ENCODE peak calls at places on chromosomes 13 and 19, in five cellular contexts. K is WTC11, L is kidney epithelial cell, P is neural progenitor cell, Y is heart right ventricle. R is an unnamed sample.

GRCh38 chr13:63088226-63088625 is 1672.6 kb upstream of the PCDH20 start:
- DNase-seq in K (no peak), L (no peak), P (no peak), Y (no peak), R (no peak)

GRCh38 chr19:756232-756631 is 5.3 kb downstream of the MISP start:
- DNase-seq in K (no peak), L (no peak), P (no peak), Y (no peak), R (no peak)

GRCh38 chr13:59750860-59751259 is 412.9 kb downstream of the DIAPH3 start:
- DNase-seq in K (peak; percentile 49), L (peak; percentile 28), P (peak; percentile 90), Y (no peak), R (no peak)

GRCh38 chr13:109730832-109731335 is 55.5 kb downstream of the IRS2 start:
- DNase-seq in K (no peak), L (no peak), P (no peak), Y (no peak), R (no peak)

GRCh38 chr19:35144600-35145436 is 1.8 kb downstream of the FXYD7 start:
- DNase-seq in K (peak; percentile 86), L (no peak), P (peak; percentile 89), Y (no peak), R (no peak)

GRCh38 chr13:85186646-85187045 is 612.6 kb downstream of the SLITRK6 start:
- DNase-seq in K (no peak), L (no peak), P (no peak), Y (no peak), R (no peak)

GRCh38 chr19:35742121-35742724 is at the start of gene IGFLR1:
- DNase-seq in K (no peak), L (no peak), P (no peak), Y (no peak), R (peak; percentile 70)

GRCh38 chr19:36950335-36951119 is 34.4 kb downstream of the ZNF568 start:
- DNase-seq in K (no peak), L (no peak), P (no peak), Y (no peak), R (no peak)

GRCh38 chr19:10829967-10830366 is 6.0 kb downstream of the TMED1 start:
- DNase-seq in K (no peak), L (no peak), P (no peak), Y (no peak), R (no peak)

GRCh38 chr19:13557756-13558398 is 51.6 kb upstream of the CACNA1A start:
- DNase-seq in K (peak; percentile 58), L (no peak), P (peak; percentile 57), Y (no peak), R (no peak)

GRCh38 chr13:27927444-27928352 is 7.9 kb downstream of the PDX1 start:
- DNase-seq in K (peak; percentile 29), L (no peak), P (peak; percentile 36), Y (no peak), R (peak; percentile 22)

GRCh38 chr13:55345197-55345596 is 1795.5 kb upstream of the PRR20A start:
- DNase-seq in K (no peak), L (no peak), P (no peak), Y (no peak), R (no peak)

GRCh38 chr13:73803997-73804396 is 330.2 kb downstream of the KLF12 start:
- DNase-seq in K (no peak), L (no peak), P (no peak), Y (no peak), R (no peak)

GRCh38 chr13:76425930-76426329 is 460.3 kb downstream of the KCTD12 start:
- DNase-seq in K (no peak), L (no peak), P (no peak), Y (peak; percentile 5), R (no peak)

GRCh38 chr13:95426631-95427030 is 125.4 kb upstream of the ABCC4 start:
- DNase-seq in K (no peak), L (no peak), P (no peak), Y (no peak), R (no peak)

GRCh38 chr13:60583911-60584753 is 187.1 kb downstream of the TDRD3 start:
- DNase-seq in K (peak; percentile 66), L (peak; percentile 5), P (peak; percentile 25), Y (no peak), R (no peak)

GRCh38 chr13:92103673-92104296 is 705.4 kb downstream of the GPC5 start:
- DNase-seq in K (no peak), L (no peak), P (no peak), Y (no peak), R (no peak)

GRCh38 chr13:97148894-97149293 is 73.2 kb upstream of the MBNL2 start:
- DNase-seq in K (no peak), L (no peak), P (no peak), Y (no peak), R (no peak)

GRCh38 chr13:98520674-98521449 is 56.0 kb downstream of the STK24 start:
- DNase-seq in K (no peak), L (no peak), P (no peak), Y (no peak), R (no peak)

GRCh38 chr13:99432637-99433542 is 68.4 kb upstream of the TM9SF2 start:
- DNase-seq in K (peak; percentile 44), L (peak; percentile 42), P (peak; percentile 79), Y (peak; percentile 53), R (peak; percentile 74)

GRCh38 chr13:31538067-31539042 is 201.0 kb upstream of the RXFP2 start:
- DNase-seq in K (no peak), L (no peak), P (peak; percentile 59), Y (no peak), R (no peak)

GRCh38 chr13:46577656-46578589 is 25.0 kb downstream of the LRCH1 start:
- DNase-seq in K (no peak), L (no peak), P (no peak), Y (no peak), R (no peak)

GRCh38 chr19:13260883-13261653 is 110.9 kb downstream of the IER2 start:
- DNase-seq in K (no peak), L (peak; percentile 63), P (no peak), Y (no peak), R (peak; percentile 83)

GRCh38 chr13:112674412-112675383 is 15.1 kb upstream of the ATP11A start:
- DNase-seq in K (no peak), L (no peak), P (no peak), Y (no peak), R (no peak)

GRCh38 chr19:51367565-51368365 is 1.0 kb downstream of the CLDND2 start:
- DNase-seq in K (peak; percentile 100), L (peak; percentile 85), P (peak; percentile 99), Y (peak; percentile 99), R (peak; percentile 99)

GRCh38 chr19:51366999-51367564 is 894 bp upstream of the ETFB start:
- DNase-seq in K (peak; percentile 25), L (no peak), P (no peak), Y (peak; percentile 37), R (no peak)

GRCh38 chr19:51364200-51365106 is 1.7 kb downstream of the ETFB start:
- DNase-seq in K (no peak), L (no peak), P (no peak), Y (no peak), R (no peak)

GRCh38 chr19:51366050-51366998 is at the start of gene ETFB:
- DNase-seq in K (peak; percentile 98), L (peak; percentile 87), P (peak; percentile 99), Y (peak; percentile 99), R (peak; percentile 97)

GRCh38 chr19:51365211-51366049 is 758 bp downstream of the ETFB start:
- DNase-seq in K (no peak), L (no peak), P (no peak), Y (peak; percentile 30), R (no peak)
- TF ChIP-seq CTCF in K (no peak), L (no peak), P (no peak), Y (no peak), R (peak; percentile 8)

DNA sequence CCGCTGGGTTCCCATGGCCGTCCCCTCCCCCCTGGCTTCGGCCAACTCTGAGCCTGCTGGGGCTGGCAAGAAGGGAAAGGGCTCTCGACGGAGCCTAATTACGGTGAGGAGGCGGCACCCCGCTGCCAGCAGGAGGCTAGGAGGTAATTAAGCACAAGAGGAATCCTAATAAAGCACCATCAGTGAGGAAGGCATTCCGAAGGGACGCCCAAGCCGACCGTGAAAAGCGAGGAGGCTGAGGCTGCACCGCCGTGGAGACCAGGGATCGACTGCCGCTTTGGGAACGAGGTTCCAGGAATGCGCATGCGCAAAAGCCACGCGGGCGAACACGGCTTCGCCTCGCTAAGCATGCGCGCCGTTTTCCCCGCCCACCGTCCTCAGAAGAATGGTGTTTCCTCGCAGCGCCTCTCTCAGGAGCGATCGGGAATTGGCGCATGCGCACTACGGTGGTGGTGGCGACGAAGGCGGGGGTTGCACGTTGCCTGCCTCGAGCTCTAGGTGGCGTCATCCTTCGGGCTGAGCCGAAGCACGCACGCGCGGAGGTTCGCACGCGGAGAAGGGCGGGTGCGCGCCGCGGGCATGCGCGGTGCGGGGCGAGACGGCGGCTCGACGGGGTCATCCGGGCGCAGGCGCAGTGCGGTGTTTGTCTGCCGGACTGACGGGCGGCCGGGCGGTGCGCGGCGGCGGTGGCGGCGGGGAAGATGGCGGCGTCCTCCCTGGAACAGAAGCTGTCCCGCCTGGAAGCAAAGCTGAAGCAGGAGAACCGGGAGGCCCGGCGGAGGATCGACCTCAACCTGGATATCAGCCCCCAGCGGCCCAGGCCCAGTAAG is at the start of gene MAP2K7:
- DNase-seq in K (peak; percentile 100), L (peak; percentile 87), P (peak; percentile 100), Y (peak; percentile 100), R (peak; percentile 100)
- TF ChIP-seq CTCF in K (no peak), L (peak; percentile 60), P (peak; percentile 71), Y (peak; percentile 83), R (peak; percentile 92)

GRCh38 chr19:46574533-46574932 is 26.6 kb upstream of the CALM3 start:
- DNase-seq in K (no peak), L (no peak), P (peak; percentile 9), Y (no peak), R (no peak)

GRCh38 chr19:46573679-46574522 is 27.2 kb upstream of the CALM3 start:
- DNase-seq in K (no peak), L (no peak), P (no peak), Y (no peak), R (no peak)

DNA sequence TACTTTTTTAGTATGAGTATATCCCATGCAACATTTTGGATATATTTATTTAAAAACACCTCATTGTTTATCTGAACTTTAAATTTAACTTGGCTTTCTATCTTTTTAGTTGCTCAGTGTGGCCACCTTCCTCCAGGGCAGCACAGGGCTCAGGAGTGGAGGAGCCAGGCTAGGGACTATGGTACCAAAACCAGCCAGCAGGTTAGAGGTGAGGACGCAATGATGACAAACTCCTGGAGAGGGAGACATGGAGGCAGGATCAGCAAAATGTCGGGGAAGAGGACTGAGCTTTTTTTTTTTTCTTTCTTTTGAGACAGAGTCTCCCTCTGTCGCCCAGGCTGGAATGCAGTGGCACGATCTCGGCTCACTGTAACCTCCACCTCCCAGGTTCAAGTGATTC is 29.6 kb upstream of the CALM3 start:
- DNase-seq in K (peak; percentile 61), L (no peak), P (peak; percentile 72), Y (no peak), R (no peak)
- TF ChIP-seq CTCF in K (no peak), L (no peak), P (peak; percentile 47), Y (no peak), R (no peak)

GRCh38 chr19:38735257-38735686 is 9.0 kb downstream of the CAPN12 start:
- DNase-seq in K (peak; percentile 70), L (no peak), P (peak; percentile 72), Y (peak; percentile 17), R (peak; percentile 63)

GRCh38 chr19:38737297-38737865 is 6.9 kb downstream of the CAPN12 start:
- DNase-seq in K (no peak), L (no peak), P (no peak), Y (no peak), R (no peak)

GRCh38 chr19:38734426-38735256 is 9.6 kb downstream of the CAPN12 start:
- DNase-seq in K (no peak), L (no peak), P (peak; percentile 41), Y (no peak), R (peak; percentile 63)

GRCh38 chr19:38736413-38737280 is 7.6 kb downstream of the CAPN12 start:
- DNase-seq in K (peak; percentile 93), L (no peak), P (peak; percentile 84), Y (peak; percentile 23), R (peak; percentile 91)

GRCh38 chr19:38736036-38736412 is 8.2 kb downstream of the CAPN12 start:
- DNase-seq in K (peak; percentile 60), L (no peak), P (peak; percentile 82), Y (peak; percentile 29), R (peak; percentile 78)
- TF ChIP-seq CTCF in K (no peak), L (no peak), P (no peak), Y (no peak), R (no peak)

R was measured in GM10248.